ENCODE peak calls at places on chromosomes 7 and 10, in six cellular contexts. T is A549, A is HCT116, X is GM12878, E is HepG2, F is H1. B is an unnamed sample.

GRCh38 chr10:109993551-109993950 is 14.2 kb upstream of the ADD3 start:
- DNase-seq in F (no peak), E (no peak), T (no peak), X (no peak), A (no peak), B (peak; percentile 69)

GRCh38 chr10:62016477-62017140 is 115.1 kb downstream of the ARID5B start:
- DNase-seq in A (no peak), T (no peak), F (no peak), E (no peak), X (no peak), B (peak; percentile 42)

GRCh38 chr7:13990319-13990983 is 985 bp upstream of the ETV1 start:
- DNase-seq in T (peak; percentile 42), A (no peak), E (peak; percentile 0), F (no peak), X (no peak), B (peak; percentile 37)

GRCh38 chr10:66378117-66378876 is 547.5 kb upstream of the LRRTM3 start:
- DNase-seq in T (no peak), F (no peak), X (no peak), E (no peak), A (no peak), B (no peak)

GRCh38 chr10:96910488-96911395 is 78.6 kb downstream of the LCOR start:
- DNase-seq in E (peak; percentile 28), X (peak; percentile 28), T (peak; percentile 52), A (peak; percentile 24), F (no peak), B (peak; percentile 35)

GRCh38 chr7:3591944-3592343 is 290.9 kb downstream of the SDK1 start:
- DNase-seq in X (no peak), T (no peak), F (no peak), E (no peak), A (no peak), B (no peak)

GRCh38 chr7:2231992-2232765 is 566 bp downstream of the MAD1L1 start:
- DNase-seq in F (no peak), X (no peak), T (no peak), E (peak; percentile 47), A (no peak), B (no peak)

GRCh38 chr7:100951888-100952560 is 2.7 kb downstream of the MUC3A start:
- DNase-seq in X (no peak), F (no peak), E (no peak), A (no peak), T (no peak), B (no peak)

GRCh38 chr7:98116656-98117461 is 10.2 kb downstream of the LMTK2 start:
- DNase-seq in T (peak; percentile 49), X (no peak), E (peak; percentile 61), A (no peak), F (no peak), B (peak; percentile 75)

GRCh38 chr10:114970515-114970914 is 32.5 kb downstream of the TRUB1 start:
- DNase-seq in A (no peak), F (peak; percentile 9), T (peak; percentile 3), E (no peak), X (no peak), B (peak; percentile 8)

GRCh38 chr7:122691569-122692235 is 7.2 kb downstream of the RNF133 start:
- DNase-seq in F (no peak), E (no peak), A (no peak), X (no peak), T (no peak), B (no peak)

GRCh38 chr7:33667261-33667660 is 238.1 kb upstream of the BMPER start:
- DNase-seq in A (no peak), E (no peak), F (no peak), X (no peak), T (no peak), B (peak; percentile 53)

GRCh38 chr7:95263803-95264202 is 60.5 kb downstream of the PON1 start:
- DNase-seq in T (no peak), F (no peak), A (no peak), X (no peak), E (no peak), B (no peak)

GRCh38 chr7:30681262-30682130 is 760 bp downstream of the CRHR2 start:
- DNase-seq in F (peak; percentile 31), E (no peak), X (no peak), A (no peak), T (no peak), B (no peak)

GRCh38 chr7:9983048-9983447 is 990.6 kb upstream of the PHF14 start:
- DNase-seq in T (no peak), X (no peak), E (no peak), F (no peak), A (no peak), B (no peak)

GRCh38 chr7:151809864-151810170 is 67.1 kb downstream of the PRKAG2 start:
- DNase-seq in X (no peak), F (no peak), A (no peak), E (no peak), T (no peak), B (no peak)

GRCh38 chr7:6035686-6036085 is 4.5 kb downstream of the ANKRD61 start:
- DNase-seq in X (no peak), E (no peak), T (no peak), A (no peak), F (no peak), B (no peak)

GRCh38 chr10:125006188-125006680 is 64.3 kb downstream of the ZRANB1 start:
- DNase-seq in E (no peak), X (no peak), T (no peak), A (no peak), F (no peak), B (peak; percentile 54)

GRCh38 chr10:55628260-55628701 is 732.8 kb downstream of the ZWINT start:
- DNase-seq in E (no peak), X (no peak), A (no peak), F (no peak), T (peak; percentile 9), B (no peak)

GRCh38 chr7:103598326-103598905 is 152.4 kb upstream of the SLC26A5 start:
- DNase-seq in F (no peak), X (no peak), T (no peak), A (no peak), E (no peak), B (no peak)

DNA sequence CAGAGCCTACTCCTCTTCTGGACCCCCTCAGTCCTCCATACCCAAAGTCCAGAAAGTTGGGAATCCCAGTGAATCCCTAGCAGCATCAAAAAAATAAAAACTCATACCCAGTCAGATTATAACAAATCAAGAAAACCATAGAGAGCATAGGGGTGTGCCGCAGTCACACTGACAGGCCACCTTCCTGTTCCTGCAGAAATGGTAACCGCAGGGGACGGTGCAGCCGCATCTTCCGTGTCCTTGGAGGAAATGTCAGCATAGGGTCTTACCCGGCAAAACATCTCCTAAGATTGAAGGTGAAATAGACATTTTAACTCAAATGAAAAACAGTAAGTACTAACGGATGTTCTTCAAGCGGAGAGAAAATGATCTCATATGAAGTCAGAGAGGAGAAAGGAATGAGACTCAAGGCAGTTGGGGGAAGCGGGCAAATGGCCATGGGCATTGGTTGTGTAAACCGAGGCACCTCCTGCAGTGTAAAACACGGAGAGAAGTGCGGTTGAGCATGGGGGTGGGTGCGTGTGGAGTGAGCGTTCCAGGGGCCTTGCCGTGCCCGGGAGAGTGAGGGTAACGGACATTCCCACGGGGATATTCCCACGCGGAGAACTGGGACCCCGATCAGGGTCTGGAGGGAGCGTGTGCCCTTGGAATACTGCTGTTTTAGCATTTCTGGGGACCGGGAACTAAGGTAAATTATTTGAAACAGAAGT is 110.8 kb downstream of the NKX6-2 start:
- DNase-seq in X (no peak), A (no peak), F (no peak), E (no peak), T (no peak), B (no peak)
- TF ChIP-seq RAD21 in X (no peak), A (no peak), F (no peak), E (no peak), T (no peak), B (no peak)

DNA sequence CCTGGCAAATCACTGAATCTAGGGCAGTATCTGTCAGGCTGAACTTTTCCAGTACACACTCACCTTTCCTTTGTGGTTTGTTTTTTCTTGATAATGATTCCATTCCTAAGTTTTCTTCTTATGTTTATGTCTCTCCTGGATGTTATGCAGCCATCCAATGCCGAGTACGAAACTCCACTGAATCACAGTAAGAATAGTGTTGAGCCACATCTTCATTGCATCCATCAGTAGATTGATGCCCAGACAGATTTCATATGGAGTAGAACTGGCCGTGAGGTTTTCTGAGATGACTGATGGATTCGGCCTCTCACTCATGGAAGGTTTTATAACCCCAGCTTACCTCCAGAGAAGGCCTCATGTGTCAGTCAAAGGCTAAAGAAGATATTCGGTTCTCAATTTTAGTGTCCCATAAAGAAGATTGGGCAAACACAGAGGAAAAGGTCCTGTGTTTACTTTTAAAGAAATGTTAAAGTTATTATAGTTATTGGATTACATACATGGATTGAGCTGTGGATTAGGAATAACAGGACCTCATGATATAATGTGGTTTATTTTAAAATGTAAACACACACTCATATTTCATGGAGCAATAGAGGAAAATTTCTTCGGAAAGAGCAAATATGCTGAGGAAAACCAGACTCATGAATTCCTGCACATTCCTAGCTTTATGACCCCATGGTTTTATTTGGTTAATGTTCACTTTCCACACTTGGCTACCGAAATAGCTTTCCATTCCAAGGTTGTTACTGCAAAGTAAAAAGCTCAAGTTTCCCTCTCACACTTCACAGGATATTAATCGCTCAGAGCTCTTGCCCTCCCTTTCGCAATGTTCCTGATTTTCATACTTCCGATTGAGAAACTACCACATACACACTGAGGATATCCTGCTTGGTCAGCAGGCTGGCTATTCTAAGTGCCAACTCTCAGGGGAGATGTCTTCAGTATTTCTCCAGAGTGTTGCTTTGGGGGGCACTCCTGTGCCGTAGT is 77.2 kb upstream of the STEAP1B start:
- DNase-seq in T (peak; percentile 68), F (no peak), E (no peak), A (no peak), X (no peak), B (peak; percentile 98)
- TF ChIP-seq RAD21 in T (no peak), F (no peak), E (no peak), A (no peak), X (no peak), B (peak; percentile 11)

GRCh38 chr10:121832647-121833046 is 95.2 kb downstream of the ATE1 start:
- DNase-seq in A (no peak), T (no peak), E (no peak), F (no peak), X (no peak), B (no peak)
- TF ChIP-seq RAD21 in A (no peak), T (no peak), E (no peak), F (no peak), X (no peak), B (no peak)

GRCh38 chr10:88689366-88689765 is 16.7 kb upstream of the LIPK start:
- DNase-seq in X (no peak), A (no peak), F (no peak), T (peak; percentile 24), E (no peak), B (no peak)

GRCh38 chr10:88693392-88694020 is 12.5 kb upstream of the LIPK start:
- DNase-seq in E (no peak), A (no peak), T (peak; percentile 16), X (no peak), F (no peak), B (no peak)

GRCh38 chr10:88682491-88682890 is 18.2 kb downstream of the LIPF start:
- DNase-seq in X (no peak), T (no peak), A (no peak), F (no peak), E (no peak), B (no peak)

DNA sequence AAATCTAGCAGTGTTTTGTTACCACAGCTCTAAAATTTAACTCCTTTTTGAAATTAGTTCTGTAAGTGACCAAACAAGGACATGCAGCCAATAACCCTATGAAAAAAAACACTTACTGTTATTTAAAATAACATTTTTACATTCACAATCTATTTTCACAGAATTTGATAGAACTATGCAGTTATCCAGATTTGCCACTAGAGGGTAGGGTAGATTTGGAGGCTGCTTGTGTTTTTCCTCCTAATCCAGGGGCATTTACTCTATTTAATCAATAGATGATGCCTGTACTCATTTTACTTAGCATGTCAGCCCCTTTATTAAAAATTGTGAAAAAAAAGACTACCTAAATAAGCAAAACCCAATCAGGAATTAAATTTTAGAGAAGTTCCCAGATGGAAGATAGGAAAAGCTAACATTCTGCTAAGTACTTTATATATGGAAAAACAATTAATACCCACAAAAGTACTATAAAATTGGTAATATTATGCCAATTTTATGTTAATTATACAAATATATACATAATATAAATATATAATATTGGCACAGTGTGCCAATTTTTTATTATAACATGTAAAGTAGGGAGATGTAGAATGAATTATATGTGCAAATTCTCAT is 18.1 kb upstream of the LIPK start:
- DNase-seq in X (no peak), E (peak; percentile 3), F (no peak), T (peak; percentile 36), A (peak; percentile 32), B (peak; percentile 24)
- TF ChIP-seq RAD21 in X (peak; percentile 84), E (no peak), F (peak; percentile 61), T (peak; percentile 82), A (peak; percentile 82), B (peak; percentile 69)